ENCODE peak calls at places on chromosome 16, in five cellular contexts. One of them, this sample, is unnamed.

GRCh38 chr16:19524866-19525723 is 1.4 kb downstream of the CCP110 start:
- DNase-seq in suprapubic skin: no peak
- DNase-seq in IMR-90: peak; percentile 2
- DNase-seq in transverse colon: no peak
- DNase-seq in Karpas-422: peak; percentile 77
- DNase-seq in this sample: no peak

GRCh38 chr16:17222756-17223411 is 247.9 kb downstream of the XYLT1 start:
- DNase-seq in suprapubic skin: no peak
- DNase-seq in IMR-90: no peak
- DNase-seq in transverse colon: peak; percentile 17
- DNase-seq in Karpas-422: no peak
- DNase-seq in this sample: peak; percentile 62

GRCh38 chr16:50152386-50152806 is 710 bp upstream of the TENT4B start:
- DNase-seq in suprapubic skin: peak; percentile 73
- DNase-seq in IMR-90: no peak
- DNase-seq in transverse colon: peak; percentile 62
- DNase-seq in Karpas-422: no peak
- DNase-seq in this sample: no peak

GRCh38 chr16:57379579-57379978 is 7.3 kb downstream of the CX3CL1 start:
- DNase-seq in suprapubic skin: no peak
- DNase-seq in IMR-90: no peak
- DNase-seq in transverse colon: no peak
- DNase-seq in Karpas-422: no peak
- DNase-seq in this sample: no peak

GRCh38 chr16:27974896-27975540 is 88.5 kb downstream of the GSG1L start:
- DNase-seq in suprapubic skin: no peak
- DNase-seq in IMR-90: no peak
- DNase-seq in transverse colon: no peak
- DNase-seq in Karpas-422: no peak
- DNase-seq in this sample: no peak

GRCh38 chr16:56519459-56520250 is at the start of gene BBS2:
- DNase-seq in suprapubic skin: peak; percentile 93
- DNase-seq in IMR-90: peak; percentile 71
- DNase-seq in transverse colon: peak; percentile 94
- DNase-seq in Karpas-422: peak; percentile 96
- DNase-seq in this sample: peak; percentile 97

GRCh38 chr16:48959204-48959603 is 322.4 kb downstream of the CBLN1 start:
- DNase-seq in suprapubic skin: no peak
- DNase-seq in IMR-90: no peak
- DNase-seq in transverse colon: no peak
- DNase-seq in Karpas-422: no peak
- DNase-seq in this sample: no peak

GRCh38 chr16:68037820-68038597 is 14.9 kb downstream of the DUS2 start:
- DNase-seq in suprapubic skin: no peak
- DNase-seq in IMR-90: no peak
- DNase-seq in transverse colon: no peak
- DNase-seq in Karpas-422: peak; percentile 89
- DNase-seq in this sample: no peak

GRCh38 chr16:79296491-79296890 is 304.0 kb downstream of the MAF start:
- DNase-seq in suprapubic skin: no peak
- DNase-seq in IMR-90: no peak
- DNase-seq in transverse colon: no peak
- DNase-seq in Karpas-422: no peak
- DNase-seq in this sample: no peak

GRCh38 chr16:20792216-20792615 is 14.1 kb downstream of the ERI2 start:
- DNase-seq in suprapubic skin: no peak
- DNase-seq in IMR-90: peak; percentile 6
- DNase-seq in transverse colon: no peak
- DNase-seq in Karpas-422: no peak
- DNase-seq in this sample: no peak

GRCh38 chr16:82888616-82889015 is 261.8 kb downstream of the CDH13 start:
- DNase-seq in suprapubic skin: no peak
- DNase-seq in IMR-90: peak; percentile 95
- DNase-seq in transverse colon: no peak
- DNase-seq in Karpas-422: peak; percentile 80
- DNase-seq in this sample: no peak

GRCh38 chr16:70495425-70496182 is 27.8 kb downstream of the COG4 start:
- DNase-seq in suprapubic skin: no peak
- DNase-seq in IMR-90: no peak
- DNase-seq in transverse colon: no peak
- DNase-seq in Karpas-422: no peak
- DNase-seq in this sample: no peak

GRCh38 chr16:17345043-17345442 is 125.7 kb downstream of the XYLT1 start:
- DNase-seq in suprapubic skin: peak; percentile 83
- DNase-seq in IMR-90: peak; percentile 81
- DNase-seq in transverse colon: peak; percentile 59
- DNase-seq in Karpas-422: no peak
- DNase-seq in this sample: peak; percentile 43

GRCh38 chr16:84042879-84043485 is 387 bp upstream of the SLC38A8 start:
- DNase-seq in suprapubic skin: no peak
- DNase-seq in IMR-90: no peak
- DNase-seq in transverse colon: no peak
- DNase-seq in Karpas-422: no peak
- DNase-seq in this sample: peak; percentile 30

GRCh38 chr16:50267651-50268050 is 1.3 kb downstream of the ADCY7 start:
- DNase-seq in suprapubic skin: no peak
- DNase-seq in IMR-90: no peak
- DNase-seq in transverse colon: no peak
- DNase-seq in Karpas-422: no peak
- DNase-seq in this sample: peak; percentile 38

GRCh38 chr16:57427824-57428223 is 19.4 kb downstream of the CIAPIN1 start:
- DNase-seq in suprapubic skin: no peak
- DNase-seq in IMR-90: peak; percentile 15
- DNase-seq in transverse colon: no peak
- DNase-seq in Karpas-422: no peak
- DNase-seq in this sample: no peak

GRCh38 chr16:30077656-30078055 is 1.9 kb downstream of the PPP4C start:
- DNase-seq in suprapubic skin: no peak
- DNase-seq in IMR-90: peak; percentile 73
- DNase-seq in transverse colon: no peak
- DNase-seq in Karpas-422: no peak
- DNase-seq in this sample: peak; percentile 5

GRCh38 chr16:69471121-69471520 is 46.7 kb downstream of the CYB5B start:
- DNase-seq in suprapubic skin: no peak
- DNase-seq in IMR-90: no peak
- DNase-seq in transverse colon: no peak
- DNase-seq in Karpas-422: no peak
- DNase-seq in this sample: no peak

GRCh38 chr16:50269061-50269705 is 2.8 kb downstream of the ADCY7 start:
- DNase-seq in suprapubic skin: peak; percentile 60
- DNase-seq in IMR-90: no peak
- DNase-seq in transverse colon: no peak
- DNase-seq in Karpas-422: no peak
- DNase-seq in this sample: peak; percentile 10

GRCh38 chr16:6096931-6097665 is 999.5 kb upstream of the EEF2KMT start:
- DNase-seq in suprapubic skin: no peak
- DNase-seq in IMR-90: no peak
- DNase-seq in transverse colon: no peak
- DNase-seq in Karpas-422: no peak
- DNase-seq in this sample: no peak

GRCh38 chr16:84535408-84535807 is 30.9 kb upstream of the MEAK7 start:
- DNase-seq in suprapubic skin: no peak
- DNase-seq in IMR-90: no peak
- DNase-seq in transverse colon: no peak
- DNase-seq in Karpas-422: no peak
- DNase-seq in this sample: no peak

GRCh38 chr16:19804538-19805323 is 79.9 kb downstream of the GPRC5B start:
- DNase-seq in suprapubic skin: peak; percentile 81
- DNase-seq in IMR-90: no peak
- DNase-seq in transverse colon: peak; percentile 41
- DNase-seq in Karpas-422: no peak
- DNase-seq in this sample: peak; percentile 78

GRCh38 chr16:83068686-83069085 is 441.9 kb downstream of the CDH13 start:
- DNase-seq in suprapubic skin: no peak
- DNase-seq in IMR-90: peak; percentile 46
- DNase-seq in transverse colon: no peak
- DNase-seq in Karpas-422: peak; percentile 89
- DNase-seq in this sample: no peak

GRCh38 chr16:28009586-28010373 is 53.7 kb downstream of the GSG1L start:
- DNase-seq in suprapubic skin: no peak
- DNase-seq in IMR-90: no peak
- DNase-seq in transverse colon: no peak
- DNase-seq in Karpas-422: no peak
- DNase-seq in this sample: no peak

GRCh38 chr16:15949210-15950166 is at the start of gene ABCC1:
- DNase-seq in suprapubic skin: no peak
- DNase-seq in IMR-90: no peak
- DNase-seq in transverse colon: peak; percentile 57
- DNase-seq in Karpas-422: peak; percentile 78
- DNase-seq in this sample: peak; percentile 72

GRCh38 chr16:69176033-69176780 is 10.8 kb upstream of the SNTB2 start:
- DNase-seq in suprapubic skin: no peak
- DNase-seq in IMR-90: peak; percentile 79
- DNase-seq in transverse colon: no peak
- DNase-seq in Karpas-422: no peak
- DNase-seq in this sample: no peak

GRCh38 chr16:86307518-86307903 is 202.8 kb upstream of the FOXF1 start:
- DNase-seq in suprapubic skin: no peak
- DNase-seq in IMR-90: peak; percentile 83
- DNase-seq in transverse colon: no peak
- DNase-seq in Karpas-422: no peak
- DNase-seq in this sample: no peak

GRCh38 chr16:86306811-86307517 is 203.4 kb upstream of the FOXF1 start:
- DNase-seq in suprapubic skin: no peak
- DNase-seq in IMR-90: peak; percentile 90
- DNase-seq in transverse colon: no peak
- DNase-seq in Karpas-422: no peak
- DNase-seq in this sample: no peak

GRCh38 chr16:86306046-86306644 is 204.2 kb upstream of the FOXF1 start:
- DNase-seq in suprapubic skin: no peak
- DNase-seq in IMR-90: peak; percentile 88
- DNase-seq in transverse colon: no peak
- DNase-seq in Karpas-422: no peak
- DNase-seq in this sample: no peak

GRCh38 chr16:86305440-86305839 is 204.9 kb upstream of the FOXF1 start:
- DNase-seq in suprapubic skin: no peak
- DNase-seq in IMR-90: no peak
- DNase-seq in transverse colon: no peak
- DNase-seq in Karpas-422: no peak
- DNase-seq in this sample: no peak

DNA sequence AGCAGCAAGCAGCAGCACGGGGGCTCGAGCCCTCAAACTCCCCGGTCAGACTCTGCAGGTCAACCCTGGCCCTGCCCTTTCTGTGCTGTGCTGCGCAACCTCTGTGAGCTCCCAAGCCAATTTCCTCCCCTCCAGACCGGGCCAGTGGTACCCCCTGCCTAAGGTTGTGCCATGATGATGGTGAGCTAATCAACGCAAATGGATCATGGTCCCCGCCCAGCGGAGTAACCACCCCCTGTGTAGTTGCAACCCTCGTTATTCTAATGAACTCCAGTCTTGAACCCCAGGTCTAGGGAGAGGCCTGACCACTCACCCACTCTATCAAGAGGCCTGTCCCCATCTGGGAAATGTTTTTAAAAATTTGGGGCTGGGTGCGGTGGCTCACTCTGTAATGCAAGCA is 201.8 kb upstream of the FOXF1 start:
- DNase-seq in suprapubic skin: no peak
- DNase-seq in IMR-90: no peak
- DNase-seq in transverse colon: no peak
- DNase-seq in Karpas-422: no peak
- DNase-seq in this sample: no peak
- H3K27me3 ChIP-seq in suprapubic skin: peaks cover 62% of the 10 kb centered on the region
- H3K27me3 ChIP-seq in IMR-90: no peaks in the 10 kb centered on the region
- H3K27me3 ChIP-seq in transverse colon: no peaks in the 10 kb centered on the region
- H3K27me3 ChIP-seq in Karpas-422: no peaks in the 10 kb centered on the region
- H3K27me3 ChIP-seq in this sample: no peaks in the 10 kb centered on the region

GRCh38 chr16:66843191-66843590 is 1.0 kb upstream of the CA7 start:
- DNase-seq in suprapubic skin: no peak
- DNase-seq in IMR-90: no peak
- DNase-seq in transverse colon: no peak
- DNase-seq in Karpas-422: no peak
- DNase-seq in this sample: no peak
- H3K27me3 ChIP-seq in suprapubic skin: peaks cover 36% of the 10 kb centered on the region
- H3K27me3 ChIP-seq in IMR-90: peaks cover 70% of the 10 kb centered on the region
- H3K27me3 ChIP-seq in transverse colon: peaks cover 32% of the 10 kb centered on the region
- H3K27me3 ChIP-seq in Karpas-422: no peaks in the 10 kb centered on the region
- H3K27me3 ChIP-seq in this sample: no peaks in the 10 kb centered on the region

GRCh38 chr16:31206776-31207175 is 4.2 kb upstream of the PYCARD start:
- DNase-seq in suprapubic skin: no peak
- DNase-seq in IMR-90: no peak
- DNase-seq in transverse colon: no peak
- DNase-seq in Karpas-422: no peak
- DNase-seq in this sample: no peak

GRCh38 chr16:31202402-31203385 is at the start of gene PYCARD:
- DNase-seq in suprapubic skin: peak; percentile 80
- DNase-seq in IMR-90: peak; percentile 19
- DNase-seq in transverse colon: peak; percentile 82
- DNase-seq in Karpas-422: peak; percentile 71
- DNase-seq in this sample: peak; percentile 78

GRCh38 chr16:31200821-31201510 is 1.6 kb downstream of the PYCARD start:
- DNase-seq in suprapubic skin: no peak
- DNase-seq in IMR-90: no peak
- DNase-seq in transverse colon: no peak
- DNase-seq in Karpas-422: peak; percentile 77
- DNase-seq in this sample: no peak

GRCh38 chr16:31201511-31202401 is 804 bp downstream of the PYCARD start:
- DNase-seq in suprapubic skin: peak; percentile 79
- DNase-seq in IMR-90: no peak
- DNase-seq in transverse colon: peak; percentile 85
- DNase-seq in Karpas-422: peak; percentile 86
- DNase-seq in this sample: peak; percentile 78

DNA sequence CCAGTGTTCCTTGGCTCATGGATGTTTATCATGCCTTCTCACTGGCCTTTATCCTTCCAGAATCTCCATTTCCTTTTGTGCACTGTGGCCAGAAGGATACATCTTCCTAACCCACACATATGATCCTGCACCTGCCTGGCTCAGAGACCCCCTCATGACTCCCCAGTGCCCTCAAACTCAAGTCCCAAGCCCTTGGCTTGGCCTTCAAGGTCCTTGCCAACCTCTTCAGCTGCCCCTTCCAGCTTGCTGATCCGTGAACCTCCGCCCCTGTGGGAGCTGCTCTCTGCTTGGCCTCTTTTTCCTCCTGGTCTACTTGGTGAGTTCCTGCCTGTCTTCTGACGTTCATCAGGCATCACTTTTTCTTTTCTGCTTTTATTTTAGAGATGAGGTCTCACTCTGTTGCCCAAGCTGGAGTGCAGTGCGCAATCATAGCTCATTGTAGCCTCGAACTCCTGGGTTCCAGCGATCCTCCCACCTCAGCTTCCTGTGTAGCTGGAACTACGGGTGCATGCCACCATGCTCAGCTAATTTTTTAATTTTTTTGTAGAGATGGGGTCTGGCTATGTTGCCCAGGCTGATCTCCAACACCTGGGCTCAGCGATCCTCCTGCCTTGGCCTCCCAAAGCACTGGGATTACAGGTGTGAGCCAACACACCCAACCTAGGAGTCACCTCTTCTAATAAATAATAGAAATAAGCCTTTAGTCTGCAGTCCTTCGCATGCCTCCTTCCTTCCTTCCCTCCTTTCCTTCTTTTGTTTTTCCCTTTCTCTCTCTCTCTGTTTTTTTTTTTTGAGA is 2.5 kb upstream of the PYCARD start:
- DNase-seq in suprapubic skin: no peak
- DNase-seq in IMR-90: no peak
- DNase-seq in transverse colon: no peak
- DNase-seq in Karpas-422: no peak
- DNase-seq in this sample: no peak
- H3K27me3 ChIP-seq in suprapubic skin: no peaks in the 10 kb centered on the region
- H3K27me3 ChIP-seq in IMR-90: peaks cover 31% of the 10 kb centered on the region
- H3K27me3 ChIP-seq in transverse colon: no peaks in the 10 kb centered on the region
- H3K27me3 ChIP-seq in Karpas-422: no peaks in the 10 kb centered on the region
- H3K27me3 ChIP-seq in this sample: no peaks in the 10 kb centered on the region

GRCh38 chr16:86565181-86565631 is 1.4 kb upstream of the FOXC2 start:
- DNase-seq in suprapubic skin: no peak
- DNase-seq in IMR-90: no peak
- DNase-seq in transverse colon: no peak
- DNase-seq in Karpas-422: no peak
- DNase-seq in this sample: no peak
- H3K27me3 ChIP-seq in suprapubic skin: peaks cover 77% of the 10 kb centered on the region
- H3K27me3 ChIP-seq in IMR-90: no peaks in the 10 kb centered on the region
- H3K27me3 ChIP-seq in transverse colon: peaks cover 89% of the 10 kb centered on the region
- H3K27me3 ChIP-seq in Karpas-422: no peaks in the 10 kb centered on the region
- H3K27me3 ChIP-seq in this sample: no peaks in the 10 kb centered on the region